ENCODE peak calls at places on chromosomes 12 and 14, in nine cellular contexts. V, H, Z, G, L, N, Q, K and D are unnamed samples.

GRCh38 chr14:51576899-51577298 is 74.8 kb upstream of the FRMD6 start:
- DNase-seq in L (peak), H (no peak), N (no peak), Z (no peak), G (no peak), K (no peak), V (no peak), Q (peak), D (no peak)

GRCh38 chr14:61928300-61928699 is 166.1 kb downstream of the SNAPC1 start:
- DNase-seq in V (peak), G (no peak), L (no peak), Z (no peak), N (no peak), Q (no peak), H (no peak), K (no peak), D (no peak)

GRCh38 chr12:124655317-124656213 is 88.2 kb upstream of the NCOR2 start:
- DNase-seq in L (peak), N (peak), V (no peak), H (peak), Q (peak), K (no peak), Z (no peak), G (peak), D (no peak)

GRCh38 chr14:67411820-67412421 is at the start of gene PLEK2:
- DNase-seq in H (peak), Q (no peak), G (no peak), L (peak), K (no peak), N (peak), Z (peak), V (peak), D (peak)

GRCh38 chr14:96676161-96676560 is 121.0 kb upstream of the VRK1 start:
- DNase-seq in Q (peak), H (no peak), L (peak), G (no peak), K (no peak), V (peak), Z (no peak), N (no peak), D (no peak)

GRCh38 chr12:132055535-132056096 is 88.5 kb downstream of the DDX51 start:
- DNase-seq in N (no peak), K (no peak), H (no peak), Q (no peak), L (no peak), Z (no peak), G (no peak), V (no peak), D (no peak)

GRCh38 chr14:100607611-100607956 is 20.4 kb upstream of the BEGAIN start:
- DNase-seq in V (no peak), N (no peak), K (no peak), L (no peak), H (no peak), Z (no peak), G (no peak), Q (no peak), D (no peak)

GRCh38 chr12:6020930-6021329 is 75.9 kb upstream of the ANO2 start:
- DNase-seq in L (peak), Z (no peak), V (peak), N (no peak), H (no peak), G (no peak), Q (no peak), K (no peak), D (no peak)

GRCh38 chr12:80707830-80708534 is 548 bp downstream of the MYF6 start:
- DNase-seq in H (peak), V (no peak), G (no peak), N (no peak), K (peak), Z (no peak), L (no peak), Q (peak), D (peak)

GRCh38 chr12:68040450-68041075 is 51.3 kb downstream of the IFNG-AS1 start:
- DNase-seq in Z (peak), L (peak), N (peak), Q (peak), V (peak), H (no peak), K (peak), G (peak), D (peak)

GRCh38 chr12:122837306-122838265 is 2.3 kb downstream of the HIP1R start:
- DNase-seq in K (no peak), N (peak), Q (no peak), Z (peak), L (no peak), V (peak), H (no peak), G (no peak), D (no peak)

GRCh38 chr14:92886337-92886736 is 36.6 kb upstream of the CHGA start:
- DNase-seq in Q (no peak), K (no peak), N (no peak), V (no peak), Z (no peak), L (no peak), G (no peak), H (no peak), D (no peak)

DNA sequence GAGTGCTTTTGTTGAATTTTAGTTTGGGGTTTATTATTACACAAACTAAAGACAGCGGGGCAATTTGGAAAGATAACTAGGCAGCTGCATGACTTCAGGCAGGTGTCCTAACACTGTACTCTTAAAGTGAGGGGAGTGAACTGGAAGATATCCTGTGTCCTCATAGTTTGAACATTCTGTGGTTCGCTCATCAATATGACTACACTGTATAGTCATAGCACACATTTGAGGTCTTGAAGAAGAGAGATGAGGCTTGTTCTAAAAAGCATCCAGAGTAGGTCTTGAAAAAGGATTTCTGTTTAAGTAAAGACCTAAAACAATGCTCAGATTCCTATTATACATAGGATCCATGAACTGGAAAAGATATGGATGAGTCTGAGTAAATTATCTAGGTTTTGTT is 1.8 kb upstream of the MAP3K9 start:
- DNase-seq in Q (no peak), V (peak), N (no peak), G (no peak), H (no peak), Z (no peak), L (no peak), K (peak), D (no peak)
- H3K4me3 ChIP-seq in Q (no peak), V (peak), N (no peak), G (no peak), H (no peak), Z (no peak), L (no peak), K (peak), D (no peak)

GRCh38 chr12:91937033-91937432 is 208.6 kb downstream of the BTG1 start:
- DNase-seq in Q (no peak), V (no peak), K (no peak), H (no peak), G (no peak), Z (no peak), L (no peak), N (no peak), D (no peak)
- TF ChIP-seq CTCF in Q (no peak), V (no peak), K (no peak), H (no peak), G (no peak), Z (no peak), L (no peak), N (no peak), D (no peak)

DNA sequence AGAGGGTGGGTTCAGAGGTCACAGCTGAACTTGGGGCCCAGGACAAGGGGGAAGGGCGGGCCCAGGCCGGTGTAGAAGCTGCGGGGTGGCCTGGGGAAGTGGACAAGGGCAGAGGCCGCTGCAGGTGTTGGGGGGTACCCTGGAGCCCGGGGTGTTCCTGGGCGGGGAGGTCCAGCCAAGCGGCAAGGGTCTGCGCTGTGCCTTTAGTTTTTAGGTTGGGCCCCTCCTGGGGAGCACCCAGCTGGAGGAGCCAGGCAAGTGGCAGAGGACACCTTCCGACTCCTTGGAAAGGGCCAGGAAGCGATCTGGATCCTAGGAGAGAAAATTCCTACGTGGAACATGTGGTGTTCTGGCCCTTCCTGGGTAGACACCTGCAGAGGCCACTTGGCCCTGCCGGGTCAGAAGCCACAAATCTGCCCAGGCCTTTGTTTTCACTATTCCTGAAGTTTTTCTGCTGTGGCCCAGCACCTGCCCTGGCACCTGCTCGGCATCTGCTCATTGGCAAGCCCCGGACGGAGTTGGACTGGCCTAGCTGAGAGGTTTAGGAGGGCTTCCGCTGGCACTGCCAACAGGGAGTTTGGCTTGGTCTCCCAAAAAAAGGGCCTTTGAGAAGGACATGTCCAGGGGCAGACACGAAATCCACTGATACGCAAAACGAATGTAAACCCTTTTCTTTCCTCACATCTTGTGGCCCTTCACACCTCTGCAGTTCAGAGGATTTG is 61.1 kb downstream of the SMUG1 start:
- DNase-seq in K (no peak), V (no peak), N (no peak), Z (no peak), L (no peak), H (no peak), G (no peak), Q (no peak), D (no peak)
- H3K4me3 ChIP-seq in K (no peak), V (no peak), N (peak), Z (no peak), L (no peak), H (no peak), G (peak), Q (no peak), D (peak)

GRCh38 chr12:51820721-51821422 is 27.6 kb downstream of the FIGNL2 start:
- DNase-seq in V (peak), Q (peak), K (peak), L (no peak), N (peak), G (peak), H (peak), Z (no peak), D (peak)
- TF ChIP-seq CTCF in V (peak), Q (no peak), K (peak), L (no peak), N (no peak), G (peak), H (no peak), Z (no peak), D (peak)

DNA sequence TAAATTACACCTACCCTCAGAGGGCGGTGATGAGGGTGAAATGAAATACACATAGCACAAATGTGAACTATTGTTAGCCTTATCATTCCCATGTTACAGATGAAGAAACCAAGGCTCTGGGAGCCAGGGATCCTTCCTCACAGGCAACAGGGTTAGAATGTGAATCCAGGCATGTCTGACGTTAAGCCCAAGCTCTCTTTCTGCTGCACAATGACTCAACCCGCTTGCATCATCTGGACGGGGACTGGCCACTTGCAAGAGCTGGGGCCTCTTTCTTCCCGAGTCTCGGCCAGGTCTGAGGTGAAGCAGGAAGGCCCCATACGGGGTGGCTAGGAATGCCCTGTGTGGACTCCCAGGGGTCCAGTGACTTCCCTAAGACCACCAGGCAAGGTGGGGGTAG is 105.2 kb downstream of the RBM19 start:
- DNase-seq in G (no peak), Z (no peak), Q (peak), L (peak), N (no peak), K (no peak), H (no peak), V (no peak), D (no peak)
- H3K4me3 ChIP-seq in G (no peak), Z (no peak), Q (no peak), L (no peak), N (no peak), K (no peak), H (no peak), V (no peak), D (no peak)

GRCh38 chr12:1279050-1279449 is 288.0 kb downstream of the ERC1 start:
- DNase-seq in G (no peak), Z (no peak), H (no peak), V (peak), Q (no peak), K (no peak), L (peak), N (no peak), D (no peak)
- TF ChIP-seq CTCF in G (no peak), Z (no peak), H (no peak), V (peak), Q (no peak), K (no peak), L (peak), N (no peak), D (no peak)

GRCh38 chr14:73612339-73613045 is at the start of gene ACOT6:
- DNase-seq in L (peak), V (peak), N (peak), G (peak), Q (peak), Z (peak), H (peak), K (peak), D (peak)

GRCh38 chr14:73616831-73617230 is 4.5 kb downstream of the ACOT6 start:
- DNase-seq in V (no peak), K (no peak), N (no peak), H (no peak), L (no peak), Q (no peak), Z (no peak), G (no peak), D (no peak)

GRCh38 chr14:73613046-73613383 is 698 bp downstream of the ACOT6 start:
- DNase-seq in N (peak), K (no peak), H (no peak), G (no peak), L (peak), Z (no peak), Q (no peak), V (no peak), D (no peak)

GRCh38 chr14:73610692-73611091 is 1.6 kb upstream of the ACOT6 start:
- DNase-seq in G (no peak), K (no peak), N (peak), V (peak), L (peak), H (no peak), Q (no peak), Z (no peak), D (no peak)

DNA sequence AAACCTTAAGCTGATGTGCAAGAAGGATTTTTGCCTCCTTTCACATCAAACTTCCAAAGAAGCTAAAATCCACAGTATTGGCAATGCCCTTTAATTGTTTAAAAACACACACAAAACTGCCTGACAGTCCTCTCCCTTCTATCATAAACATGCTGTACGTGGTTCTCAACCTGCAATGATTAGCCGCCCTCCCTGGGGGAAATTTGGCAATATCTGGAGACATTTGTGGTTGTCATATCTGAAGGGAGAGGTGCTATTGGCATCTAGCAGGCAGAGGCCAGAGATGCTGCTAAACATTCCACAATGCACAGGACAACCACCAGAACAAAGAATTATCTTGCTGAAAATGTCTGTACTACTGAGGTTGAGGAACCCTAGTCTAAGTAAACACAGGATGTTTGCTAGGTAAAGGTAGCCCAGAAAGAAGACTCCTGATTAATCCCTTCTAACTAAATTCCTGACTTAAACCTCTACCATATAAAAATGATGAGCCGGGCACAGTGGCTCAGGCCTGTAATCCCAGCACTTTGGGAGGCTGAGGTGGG is 1.2 kb downstream of the ACOT6 start:
- DNase-seq in N (no peak), L (no peak), K (no peak), V (peak), Z (no peak), G (no peak), H (no peak), Q (no peak), D (no peak)
- H3K4me3 ChIP-seq in N (peak), L (no peak), K (no peak), V (peak), Z (no peak), G (peak), H (no peak), Q (peak), D (no peak)

GRCh38 chr12:60977966-60978365 is 1282.2 kb upstream of the USP15 start:
- DNase-seq in H (no peak), V (peak), N (no peak), Z (no peak), Q (no peak), L (peak), G (no peak), K (no peak), D (no peak)
- TF ChIP-seq CTCF in H (no peak), V (peak), N (no peak), Z (no peak), Q (no peak), L (peak), G (no peak), K (no peak), D (no peak)

DNA sequence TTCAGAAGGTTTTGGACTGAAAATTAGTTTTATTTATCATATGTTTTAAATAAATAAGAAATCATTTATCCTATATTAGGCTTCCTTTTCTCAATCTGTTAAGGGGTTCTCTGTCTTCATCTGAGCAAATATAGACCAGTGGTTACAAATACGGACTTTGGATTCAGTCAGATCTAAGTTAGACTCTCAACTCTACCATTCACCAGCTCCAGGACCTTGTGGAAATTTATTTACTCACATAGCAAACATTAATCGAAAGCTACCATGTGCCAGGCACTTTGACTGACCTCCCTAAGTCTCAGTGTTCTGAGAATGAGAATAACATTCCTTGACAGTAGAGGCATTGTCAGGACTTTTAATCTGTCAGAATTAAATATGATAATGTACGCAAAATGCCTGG is 22.3 kb downstream of the KCNK10 start:
- DNase-seq in K (no peak), Z (no peak), Q (no peak), L (no peak), N (no peak), H (no peak), V (no peak), G (no peak), D (no peak)
- H3K4me3 ChIP-seq in K (no peak), Z (no peak), Q (no peak), L (no peak), N (no peak), H (no peak), V (no peak), G (no peak), D (no peak)